ENCODE peak calls at places on chromosome 2, in seven cellular contexts. M, A, G, J, D, Y and V are unnamed samples.

GRCh38 chr2:224038049-224038829 is 847 bp downstream of the SERPINE2 start:
- DNase-seq in G (no peak), J (peak; percentile 70), A (peak; percentile 50), M (peak; percentile 16), Y (peak; percentile 6), D (peak; percentile 56), V (peak; percentile 15)

GRCh38 chr2:136407952-136408318 is 290.0 kb upstream of the CXCR4 start:
- DNase-seq in M (no peak), D (no peak), Y (no peak), A (peak; percentile 7), G (no peak), J (no peak), V (no peak)

GRCh38 chr2:6452702-6453481 is 412.8 kb downstream of the CMPK2 start:
- DNase-seq in A (peak; percentile 25), J (no peak), D (no peak), Y (no peak), G (no peak), M (no peak), V (no peak)

GRCh38 chr2:96927420-96928171 is 57.7 kb upstream of the SEMA4C start:
- DNase-seq in D (no peak), Y (no peak), G (no peak), M (no peak), J (no peak), A (peak; percentile 90), V (no peak)

GRCh38 chr2:48175254-48175653 is 269.0 kb upstream of the FBXO11 start:
- DNase-seq in M (no peak), A (peak; percentile 49), J (no peak), Y (no peak), G (no peak), D (no peak), V (no peak)

GRCh38 chr2:178194600-178195389 is 483 bp downstream of the OSBPL6 start:
- DNase-seq in Y (no peak), D (peak; percentile 17), J (peak; percentile 24), A (peak; percentile 58), M (no peak), G (no peak), V (peak; percentile 52)

GRCh38 chr2:150586858-150587257 is 99.4 kb upstream of the RND3 start:
- DNase-seq in Y (no peak), D (no peak), M (no peak), G (peak; percentile 53), A (peak; percentile 90), J (no peak), V (peak; percentile 80)

GRCh38 chr2:212505583-212505982 is 33.0 kb downstream of the ERBB4 start:
- DNase-seq in J (no peak), Y (no peak), M (no peak), A (no peak), D (no peak), G (no peak), V (no peak)

GRCh38 chr2:25692143-25692542 is 18.8 kb upstream of the DTNB start:
- DNase-seq in Y (no peak), G (no peak), D (no peak), A (no peak), J (no peak), M (no peak), V (no peak)

GRCh38 chr2:38330754-38331153 is 46.3 kb downstream of the ATL2 start:
- DNase-seq in G (no peak), A (no peak), M (no peak), D (no peak), J (no peak), Y (no peak), V (no peak)

GRCh38 chr2:75428627-75429026 is 132.1 kb downstream of the EVA1A start:
- DNase-seq in M (no peak), D (no peak), A (no peak), J (no peak), Y (no peak), G (no peak), V (no peak)

GRCh38 chr2:39730685-39731302 is 48.3 kb downstream of the THUMPD2 start:
- DNase-seq in Y (peak; percentile 51), J (no peak), A (peak; percentile 35), G (no peak), D (no peak), M (peak; percentile 13), V (no peak)

GRCh38 chr2:130834091-130834922 is 2.4 kb upstream of the ARHGEF4 start:
- DNase-seq in D (no peak), G (no peak), J (no peak), M (no peak), A (peak; percentile 43), Y (no peak), V (no peak)

GRCh38 chr2:139544452-139544851 is 764.3 kb upstream of the NXPH2 start:
- DNase-seq in D (no peak), A (no peak), M (no peak), Y (no peak), J (no peak), G (no peak), V (no peak)

GRCh38 chr2:96344011-96344410 is 8.4 kb downstream of the NCAPH start:
- DNase-seq in D (peak; percentile 76), Y (no peak), J (peak; percentile 43), M (no peak), A (no peak), G (no peak), V (no peak)

GRCh38 chr2:36780231-36780808 is 83.8 kb downstream of the VIT start:
- DNase-seq in G (peak; percentile 51), D (no peak), J (no peak), A (peak; percentile 44), M (peak; percentile 42), Y (peak; percentile 58), V (peak; percentile 38)